ENCODE peak calls at places on chromosomes 13 and 19, in nine cellular contexts. V, E, R, X, N, U, I, S and Y are unnamed samples.

GRCh38 chr13:75481176-75482069 is 546 bp downstream of the TBC1D4 start:
- DNase-seq in X (peak), N (peak), R (no peak), V (peak), S (no peak), I (no peak), E (no peak), U (peak), Y (no peak)

GRCh38 chr13:86464193-86464592 is 665.0 kb upstream of the SLITRK6 start:
- DNase-seq in R (no peak), V (no peak), X (no peak), U (no peak), E (no peak), N (no peak), S (no peak), I (peak), Y (peak)

GRCh38 chr13:99662678-99663077 is 161.4 kb downstream of the TM9SF2 start:
- DNase-seq in E (no peak), I (no peak), S (no peak), R (no peak), X (no peak), U (no peak), V (no peak), N (no peak), Y (no peak)

GRCh38 chr13:59584902-59585670 is 578.6 kb downstream of the DIAPH3 start:
- DNase-seq in V (no peak), I (no peak), S (no peak), N (no peak), E (no peak), R (no peak), U (no peak), X (no peak), Y (no peak)

GRCh38 chr19:28012361-28012760 is 1200.6 kb downstream of the UQCRFS1 start:
- DNase-seq in S (no peak), V (no peak), N (no peak), E (no peak), U (peak), I (no peak), R (no peak), X (no peak), Y (no peak)

GRCh38 chr13:51211910-51212309 is 10.3 kb upstream of the FAM124A start:
- DNase-seq in S (no peak), E (no peak), X (no peak), V (no peak), I (no peak), U (no peak), R (no peak), N (no peak), Y (no peak)

GRCh38 chr19:37413243-37414084 is 42.6 kb downstream of the ZNF527 start:
- DNase-seq in U (no peak), I (no peak), R (no peak), N (no peak), X (no peak), S (no peak), V (no peak), E (no peak), Y (peak)

GRCh38 chr13:45781553-45782326 is 69.8 kb downstream of the SIAH3 start:
- DNase-seq in R (no peak), V (no peak), I (no peak), U (peak), E (no peak), N (no peak), X (no peak), S (no peak), Y (peak)

GRCh38 chr19:54530866-54531265 is 28.2 kb downstream of the LAIR2 start:
- DNase-seq in R (no peak), N (no peak), E (no peak), V (no peak), I (no peak), S (no peak), U (no peak), X (no peak), Y (no peak)